ENCODE peak calls at places on chromosome 11, in seven cellular contexts. A is uterus; H is spleen; F is CD8-positive, alpha-beta memory T cell; D is CD4-positive, alpha-beta memory T cell; N is stomach; T is astrocyte. W is an unnamed sample.

GRCh38 chr11:43124272-43124920 is 187.4 kb upstream of the API5 start:
- DNase-seq in N (no peak), T (no peak), F (no peak), D (no peak), A (no peak), H (no peak), W (no peak)

GRCh38 chr11:96105197-96105895 is 181.4 kb upstream of the MTMR2 start:
- DNase-seq in A (no peak), F (no peak), H (no peak), T (no peak), N (no peak), D (peak; percentile 72), W (no peak)

GRCh38 chr11:128859563-128860441 is 7.3 kb downstream of the KCNJ1 start:
- DNase-seq in A (peak; percentile 26), D (peak; percentile 73), F (peak; percentile 66), T (peak; percentile 18), H (peak; percentile 96), N (peak; percentile 84), W (peak; percentile 65)

GRCh38 chr11:106447631-106448191 is 370.2 kb downstream of the AASDHPPT start:
- DNase-seq in N (no peak), A (no peak), F (no peak), T (no peak), D (no peak), H (no peak), W (no peak)

GRCh38 chr11:87137711-87138110 is 100.0 kb downstream of the TMEM135 start:
- DNase-seq in D (no peak), F (no peak), T (peak; percentile 10), N (no peak), H (no peak), A (no peak), W (no peak)

GRCh38 chr11:69129647-69130046 is 26.1 kb upstream of the SMIM38 start:
- DNase-seq in H (peak; percentile 28), T (no peak), A (no peak), N (no peak), F (no peak), D (no peak), W (no peak)

GRCh38 chr11:33266418-33267215 is 9.4 kb downstream of the HIPK3 start:
- DNase-seq in T (peak; percentile 65), D (no peak), H (no peak), F (no peak), N (no peak), A (no peak), W (no peak)

GRCh38 chr11:103609117-103610066 is 427.0 kb upstream of the DDI1 start:
- DNase-seq in D (no peak), N (no peak), H (no peak), A (no peak), F (no peak), T (peak; percentile 97), W (no peak)

GRCh38 chr11:75802913-75803820 is 11.8 kb upstream of the UVRAG start:
- DNase-seq in A (peak; percentile 76), F (peak; percentile 49), H (peak; percentile 83), T (peak; percentile 14), N (peak; percentile 83), D (peak; percentile 59), W (peak; percentile 78)

GRCh38 chr11:118928870-118929495 is 3.3 kb upstream of the BCL9L start:
- DNase-seq in H (peak; percentile 92), N (no peak), T (peak; percentile 45), A (no peak), D (no peak), F (no peak), W (no peak)

GRCh38 chr11:2580444-2581050 is 119.2 kb downstream of the KCNQ1OT1 start:
- DNase-seq in A (no peak), F (peak; percentile 0), T (no peak), D (no peak), N (peak; percentile 18), H (peak; percentile 63), W (no peak)

GRCh38 chr11:45473491-45473890 is 187.3 kb upstream of the SYT13 start:
- DNase-seq in F (no peak), H (peak; percentile 18), D (no peak), T (no peak), A (no peak), N (no peak), W (no peak)

GRCh38 chr11:12797996-12798395 is 123.8 kb downstream of the TEAD1 start:
- DNase-seq in N (no peak), F (no peak), D (no peak), H (no peak), A (no peak), T (no peak), W (no peak)

GRCh38 chr11:12798609-12799011 is 124.4 kb downstream of the TEAD1 start:
- DNase-seq in T (no peak), F (no peak), A (no peak), N (no peak), D (no peak), H (no peak), W (no peak)

GRCh38 chr11:12800032-12800671 is 125.9 kb downstream of the TEAD1 start:
- DNase-seq in H (no peak), A (no peak), F (no peak), D (no peak), T (peak; percentile 82), N (peak; percentile 63), W (no peak)

GRCh38 chr11:12801976-12802375 is 127.8 kb downstream of the TEAD1 start:
- DNase-seq in T (no peak), D (no peak), N (no peak), F (no peak), A (no peak), H (no peak), W (no peak)

GRCh38 chr11:12799373-12799835 is 125.2 kb downstream of the TEAD1 start:
- DNase-seq in A (no peak), H (no peak), D (no peak), N (no peak), T (no peak), F (no peak), W (no peak)
- H3K4me3 ChIP-seq in A (no peak overlapping the region), H (no peak overlapping the region), D (no peak overlapping the region), N (no peak overlapping the region), T (peak overlapping the region; percentile 4), F (no peak overlapping the region), W (no peak overlapping the region)

GRCh38 chr11:10654211-10655150 is 39.1 kb downstream of the IRAG1 start:
- DNase-seq in N (no peak), H (no peak), T (peak; percentile 68), A (no peak), F (no peak), D (peak; percentile 53), W (peak; percentile 28)
- H3K27ac ChIP-seq in N (peak overlapping the region; percentile 86), H (peak overlapping the region; percentile 78), T (no peak overlapping the region), A (no peak overlapping the region), F (no peak overlapping the region), D (no peak overlapping the region), W (no peak overlapping the region)

DNA sequence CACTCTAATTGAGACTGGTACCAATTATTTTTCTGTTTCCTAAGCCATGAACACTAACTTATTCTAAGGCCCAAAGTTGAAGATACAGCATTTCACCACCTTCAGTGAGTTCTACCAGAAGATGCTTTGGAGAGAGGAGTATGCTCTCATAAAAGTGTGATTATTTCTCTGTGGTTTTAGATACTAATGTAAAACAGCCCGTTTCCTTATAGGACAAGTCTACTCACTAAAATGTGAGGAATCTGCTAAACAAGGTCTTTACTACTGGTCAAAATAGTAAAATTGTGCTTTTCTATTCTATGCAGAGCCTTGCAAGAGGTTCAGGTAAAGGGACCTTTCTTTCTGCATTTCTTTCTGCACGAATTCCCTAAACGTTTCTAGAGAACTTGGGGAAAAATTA is 2.4 kb downstream of the LGR4 start:
- DNase-seq in A (no peak), F (no peak), N (no peak), H (no peak), D (no peak), T (no peak), W (no peak)
- H3K4me3 ChIP-seq in A (no peak overlapping the region), F (no peak overlapping the region), N (peak overlapping the region; percentile 90), H (no peak overlapping the region), D (no peak overlapping the region), T (peak overlapping the region; percentile 77), W (no peak overlapping the region)

GRCh38 chr11:63476618-63477017 is 14.3 kb downstream of the PLAAT5 start:
- DNase-seq in N (no peak), D (no peak), H (no peak), F (no peak), T (no peak), A (no peak), W (no peak)

GRCh38 chr11:63480039-63480438 is 10.9 kb downstream of the PLAAT5 start:
- DNase-seq in T (no peak), F (no peak), D (no peak), N (no peak), H (no peak), A (no peak), W (no peak)

DNA sequence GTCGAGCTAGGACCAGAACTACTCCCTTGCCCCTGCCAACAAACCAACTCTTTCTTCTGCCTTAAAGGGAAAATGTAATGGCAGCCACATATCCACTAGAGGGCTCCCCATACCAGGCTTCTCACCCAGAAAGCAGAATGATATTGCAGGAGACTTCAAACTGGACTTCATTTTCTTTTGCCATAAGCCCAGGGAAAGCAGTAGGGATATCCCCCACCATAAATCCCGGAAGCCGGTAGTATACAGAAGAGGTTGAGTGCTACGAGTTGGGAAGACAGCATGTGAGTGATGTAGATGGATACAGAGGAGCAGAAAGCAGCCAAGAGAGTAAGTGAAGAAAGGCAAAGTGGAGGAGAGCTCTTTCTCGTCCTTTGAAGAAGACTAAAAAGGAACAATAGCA is 12.1 kb downstream of the PLAAT5 start:
- DNase-seq in H (no peak), D (peak; percentile 70), N (peak; percentile 54), A (peak; percentile 61), F (peak; percentile 6), T (peak; percentile 61), W (peak; percentile 59)
- H3K27ac ChIP-seq in H (no peak overlapping the region), D (no peak overlapping the region), N (peak overlapping the region; percentile 5), A (no peak overlapping the region), F (no peak overlapping the region), T (no peak overlapping the region), W (no peak overlapping the region)